ENCODE peak calls at places on chromosomes 7 and 10, in four cellular contexts. Z is upper lobe of right lung, I is HCT116, W is AG04450. K is an unnamed sample.

GRCh38 chr7:23955145-23955544 is 245.1 kb downstream of the STK31 start:
- DNase-seq in Z (no peak), I (no peak), W (no peak), K (no peak)

GRCh38 chr10:129971381-129972144 is 7.5 kb upstream of the EBF3 start:
- DNase-seq in Z (peak; percentile 83), I (no peak), W (no peak), K (peak; percentile 66)

GRCh38 chr10:47361293-47361692 is 13.1 kb downstream of the RBP3 start:
- DNase-seq in Z (no peak), I (peak; percentile 36), W (no peak), K (no peak)

GRCh38 chr10:78389419-78389818 is 355.8 kb downstream of the RPS24 start:
- DNase-seq in Z (no peak), I (no peak), W (no peak), K (no peak)

GRCh38 chr10:130282492-130283233 is 146.5 kb downstream of the GLRX3 start:
- DNase-seq in Z (no peak), I (no peak), W (no peak), K (no peak)

GRCh38 chr10:49592726-49593563 is 17.2 kb upstream of the SLC18A3 start:
- DNase-seq in Z (no peak), I (peak; percentile 42), W (peak; percentile 10), K (no peak)

GRCh38 chr10:26391701-26392695 is 46.1 kb upstream of the APBB1IP start:
- DNase-seq in Z (no peak), I (no peak), W (no peak), K (no peak)

GRCh38 chr7:48090095-48090805 is 1.2 kb downstream of the UPP1 start:
- DNase-seq in Z (peak; percentile 82), I (no peak), W (no peak), K (peak; percentile 78)

GRCh38 chr7:69996132-69996531 is 397.9 kb downstream of the AUTS2 start:
- DNase-seq in Z (no peak), I (no peak), W (no peak), K (no peak)

GRCh38 chr10:62335326-62335725 is 38.8 kb upstream of the ZNF365 start:
- DNase-seq in Z (no peak), I (no peak), W (no peak), K (no peak)

GRCh38 chr7:24778543-24779282 is 21.4 kb upstream of the GSDME start:
- DNase-seq in Z (peak; percentile 71), I (no peak), W (no peak), K (peak; percentile 70)

GRCh38 chr10:114634607-114634974 is 23.5 kb downstream of the ABLIM1 start:
- DNase-seq in Z (peak; percentile 68), I (peak; percentile 58), W (peak; percentile 76), K (peak; percentile 82)

GRCh38 chr7:18873674-18874341 is 243.6 kb downstream of the TWIST1 start:
- DNase-seq in Z (no peak), I (no peak), W (no peak), K (no peak)

DNA sequence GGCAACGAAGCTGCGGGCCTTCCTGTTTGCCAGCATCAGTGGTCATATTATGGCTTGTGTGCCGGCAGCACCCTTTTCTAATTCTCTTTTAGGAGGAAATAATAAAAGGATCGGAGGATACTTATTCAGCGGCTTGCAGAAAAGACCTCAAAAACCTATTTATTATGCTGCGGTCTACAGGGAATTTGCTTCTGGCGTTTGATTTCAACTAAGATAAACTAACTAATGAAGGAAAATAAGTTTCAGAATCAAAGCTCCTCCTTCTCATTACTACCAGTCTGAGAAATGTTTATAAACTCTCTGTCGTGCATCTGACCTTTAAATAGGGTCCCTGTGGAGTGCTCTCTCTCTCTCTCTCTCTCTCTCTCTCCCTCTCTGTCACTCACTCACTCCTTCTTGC is 335.0 kb upstream of the GLI3 start:
- DNase-seq in Z (no peak), I (no peak), W (no peak), K (no peak)
- H3K4me3 ChIP-seq in Z (no peak overlapping the region), I (no peak overlapping the region), W (no peak overlapping the region), K (no peak overlapping the region)

GRCh38 chr10:30434273-30435067 is 486 bp downstream of the MAP3K8 start:
- DNase-seq in Z (peak; percentile 96), I (peak; percentile 31), W (no peak), K (peak; percentile 96)

GRCh38 chr10:30437039-30437781 is 3.2 kb downstream of the MAP3K8 start:
- DNase-seq in Z (no peak), I (no peak), W (no peak), K (no peak)

GRCh38 chr10:30436688-30437038 is 2.7 kb downstream of the MAP3K8 start:
- DNase-seq in Z (no peak), I (no peak), W (no peak), K (no peak)

GRCh38 chr10:30435068-30435422 is 1.1 kb downstream of the MAP3K8 start:
- DNase-seq in Z (peak; percentile 68), I (no peak), W (no peak), K (peak; percentile 82)

DNA sequence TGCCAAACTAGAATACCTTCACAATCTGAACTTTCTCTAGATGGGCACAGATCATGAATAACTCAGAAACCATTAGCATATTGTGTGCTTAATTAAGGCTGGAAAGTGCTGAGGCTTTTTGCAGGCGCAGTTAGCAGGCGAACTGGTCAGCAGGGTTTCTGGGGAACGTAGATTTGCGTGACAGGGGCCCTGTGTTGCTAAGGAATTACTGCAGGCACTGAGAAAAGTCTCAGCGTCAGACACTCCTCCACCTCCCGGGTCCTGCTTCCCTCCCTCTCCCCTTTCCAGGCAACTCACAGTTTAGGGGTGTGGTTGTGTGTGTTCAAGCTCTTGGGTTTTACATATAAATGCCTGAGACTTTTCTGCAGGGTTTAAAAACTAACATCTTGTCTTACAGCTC is 2.2 kb downstream of the MAP3K8 start:
- DNase-seq in Z (no peak), I (no peak), W (no peak), K (peak; percentile 70)
- H3K4me3 ChIP-seq in Z (peak overlapping the region; percentile 89), I (no peak overlapping the region), W (peak overlapping the region; percentile 43), K (peak overlapping the region; percentile 76)

GRCh38 chr10:14952851-14953451 is 945 bp downstream of the DCLRE1C start:
- DNase-seq in Z (no peak), I (no peak), W (no peak), K (no peak)
- H3K4me3 ChIP-seq in Z (peak overlapping the region; percentile 73), I (peak overlapping the region; percentile 82), W (peak overlapping the region; percentile 87), K (peak overlapping the region; percentile 79)

DNA sequence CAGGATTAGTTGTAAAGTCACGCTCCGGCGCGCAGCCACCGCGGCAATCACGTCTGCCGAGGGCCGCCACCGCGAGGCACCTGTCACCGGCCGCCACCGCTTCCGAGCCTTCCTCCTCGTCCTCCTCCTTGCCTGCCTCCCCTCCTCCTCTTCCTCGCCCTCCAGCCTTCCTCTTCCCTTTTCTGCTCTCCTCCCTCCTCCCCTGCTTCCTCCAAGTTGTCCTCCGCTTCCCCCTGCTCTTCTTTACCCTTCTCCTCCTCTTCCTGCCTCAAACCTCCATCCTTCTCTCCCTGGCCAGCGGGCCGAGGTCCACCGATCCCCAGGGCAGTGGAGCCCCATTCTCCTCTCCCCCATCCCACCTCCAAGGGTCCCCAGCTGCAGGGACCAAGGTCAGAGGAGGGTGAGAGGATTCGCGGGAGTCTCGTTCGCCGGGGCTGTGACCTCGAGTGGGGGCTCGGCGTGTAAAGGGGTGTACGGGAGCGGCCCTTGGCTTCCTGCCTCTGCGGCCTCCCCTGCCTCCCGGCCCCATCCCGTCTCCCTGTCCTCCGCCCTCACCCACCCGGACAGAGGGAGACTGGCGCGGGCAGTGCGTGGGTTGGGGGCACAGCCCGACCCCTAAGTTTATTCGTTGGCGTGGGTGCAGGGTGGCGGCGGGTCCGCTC is 89.5 kb upstream of the PAX2 start:
- DNase-seq in Z (no peak), I (no peak), W (no peak), K (no peak)
- H3K4me3 ChIP-seq in Z (no peak overlapping the region), I (no peak overlapping the region), W (no peak overlapping the region), K (peak overlapping the region; percentile 20)

GRCh38 chr10:101567165-101568006 is 20.7 kb downstream of the POLL start:
- DNase-seq in Z (peak; percentile 55), I (no peak), W (no peak), K (peak; percentile 51)

GRCh38 chr10:101570764-101571572 is 17.1 kb downstream of the POLL start:
- DNase-seq in Z (peak; percentile 65), I (no peak), W (no peak), K (no peak)

GRCh38 chr10:101569838-101570763 is 18.0 kb downstream of the POLL start:
- DNase-seq in Z (peak; percentile 90), I (peak; percentile 65), W (peak; percentile 21), K (peak; percentile 88)

GRCh38 chr10:101568054-101568745 is 19.9 kb downstream of the POLL start:
- DNase-seq in Z (no peak), I (no peak), W (no peak), K (peak; percentile 52)

DNA sequence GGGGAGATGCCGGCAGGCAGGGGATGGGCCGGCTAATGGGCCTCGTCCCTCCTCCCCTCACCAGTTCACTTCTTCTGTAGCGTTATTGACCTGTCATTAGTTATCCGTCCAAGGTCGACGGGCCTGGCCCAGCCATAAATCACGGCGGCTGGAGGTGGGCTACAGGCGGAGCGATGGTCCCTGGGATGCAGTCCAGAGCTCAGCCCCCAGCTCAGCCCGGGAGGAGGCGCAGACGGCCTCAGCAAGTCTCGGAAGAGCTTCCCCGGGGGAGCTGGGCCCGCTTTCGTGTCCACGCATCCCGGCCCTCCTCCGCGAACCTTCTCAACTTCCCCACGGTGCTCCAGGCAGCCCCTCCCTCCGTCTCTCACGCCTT is 18.6 kb downstream of the POLL start:
- DNase-seq in Z (no peak), I (no peak), W (no peak), K (peak; percentile 58)
- H3K4me3 ChIP-seq in Z (peak overlapping the region; percentile 54), I (peak overlapping the region; percentile 62), W (peak overlapping the region; percentile 68), K (peak overlapping the region; percentile 61)

DNA sequence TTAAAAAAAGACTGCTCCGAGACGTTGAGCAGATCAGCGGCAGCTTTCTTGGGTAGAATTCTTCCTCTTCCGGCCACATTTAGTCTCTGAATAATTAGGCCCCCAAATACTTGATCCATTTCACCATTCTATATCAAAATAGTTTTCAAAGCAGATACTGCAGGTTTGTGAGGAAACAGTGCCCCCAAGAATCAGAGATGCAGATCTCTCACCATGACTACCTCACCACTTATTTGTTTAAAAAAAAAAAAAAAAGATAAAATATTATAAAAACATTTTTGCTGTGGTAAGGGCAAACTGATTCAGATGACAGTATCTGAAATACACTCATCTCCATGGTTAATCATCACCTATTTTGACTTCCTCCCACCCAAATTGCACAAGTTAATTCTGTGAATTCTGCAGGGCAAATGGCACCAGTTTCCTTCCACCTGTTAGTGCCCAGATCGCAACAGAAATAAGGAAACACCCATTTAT is 210.4 kb downstream of the FAM107B start:
- DNase-seq in Z (no peak), I (no peak), W (no peak), K (no peak)
- H3K4me3 ChIP-seq in Z (no peak overlapping the region), I (no peak overlapping the region), W (no peak overlapping the region), K (no peak overlapping the region)

GRCh38 chr7:50791363-50791762 is 8.7 kb upstream of the GRB10 start:
- DNase-seq in Z (no peak), I (no peak), W (no peak), K (no peak)

GRCh38 chr7:50791921-50792341 is 9.2 kb upstream of the GRB10 start:
- DNase-seq in Z (no peak), I (no peak), W (no peak), K (no peak)

GRCh38 chr7:50793947-50794570 is 11.4 kb upstream of the GRB10 start:
- DNase-seq in Z (no peak), I (no peak), W (no peak), K (no peak)

GRCh38 chr7:50793115-50793946 is 10.6 kb upstream of the GRB10 start:
- DNase-seq in Z (peak; percentile 87), I (no peak), W (no peak), K (peak; percentile 87)

GRCh38 chr7:50792342-50793114 is 9.8 kb upstream of the GRB10 start:
- DNase-seq in Z (peak; percentile 68), I (no peak), W (no peak), K (no peak)
- H3K4me3 ChIP-seq in Z (peak overlapping the region; percentile 64), I (peak overlapping the region; percentile 61), W (peak overlapping the region; percentile 78), K (peak overlapping the region; percentile 52)